ENCODE peak calls at places on chromosomes 3 and 15, in four cellular contexts. One of them, this sample, is unnamed.

GRCh38 chr15:28892789-28893610 is 7.2 kb downstream of the APBA2 start:
- DNase-seq in H1: no peak
- DNase-seq in GM12878: no peak
- DNase-seq in K562: no peak
- DNase-seq in this sample: no peak

GRCh38 chr3:120022729-120023128 is 71.5 kb downstream of the GSK3B start:
- DNase-seq in K562: peak
- DNase-seq in H1: no peak
- DNase-seq in GM12878: no peak
- DNase-seq in this sample: no peak

GRCh38 chr15:76932090-76932966 is 779 bp downstream of the RCN2 start:
- DNase-seq in H1: no peak
- DNase-seq in K562: peak
- DNase-seq in GM12878: no peak
- DNase-seq in this sample: no peak

GRCh38 chr3:194134231-194134756 is 1.7 kb upstream of the HES1 start:
- DNase-seq in H1: peak
- DNase-seq in K562: peak
- DNase-seq in GM12878: no peak
- DNase-seq in this sample: no peak

GRCh38 chr15:62874933-62875625 is 167.5 kb upstream of the TPM1 start:
- DNase-seq in K562: no peak
- DNase-seq in H1: peak
- DNase-seq in GM12878: no peak
- DNase-seq in this sample: no peak

GRCh38 chr15:95175914-95176658 is 944.7 kb downstream of the MCTP2 start:
- DNase-seq in H1: no peak
- DNase-seq in GM12878: no peak
- DNase-seq in K562: peak
- DNase-seq in this sample: no peak

GRCh38 chr3:102225407-102226132 is 209.2 kb upstream of the ZPLD1 start:
- DNase-seq in K562: peak
- DNase-seq in H1: no peak
- DNase-seq in GM12878: peak
- DNase-seq in this sample: peak

GRCh38 chr15:77821188-77821958 is 188.7 kb upstream of the LINGO1 start:
- DNase-seq in GM12878: no peak
- DNase-seq in K562: peak
- DNase-seq in H1: peak
- DNase-seq in this sample: peak

GRCh38 chr15:38050529-38050928 is 116.1 kb downstream of the TMCO5A start:
- DNase-seq in K562: no peak
- DNase-seq in GM12878: no peak
- DNase-seq in H1: no peak
- DNase-seq in this sample: no peak

GRCh38 chr3:15805756-15806266 is 8.0 kb upstream of the ANKRD28 start:
- DNase-seq in GM12878: peak
- DNase-seq in K562: peak
- DNase-seq in H1: no peak
- DNase-seq in this sample: no peak

GRCh38 chr3:19931767-19932188 is 2.2 kb downstream of the EFHB start:
- DNase-seq in GM12878: no peak
- DNase-seq in K562: peak
- DNase-seq in H1: no peak
- DNase-seq in this sample: no peak

GRCh38 chr15:71008250-71008870 is 106.9 kb upstream of the THSD4 start:
- DNase-seq in H1: no peak
- DNase-seq in K562: no peak
- DNase-seq in GM12878: no peak
- DNase-seq in this sample: no peak
- TF ChIP-seq JUND in H1: no peak
- TF ChIP-seq JUND in K562: no peak
- TF ChIP-seq JUND in GM12878: no peak
- TF ChIP-seq JUND in this sample: no peak

GRCh38 chr3:110456001-110456400 is 615.6 kb upstream of the NECTIN3 start:
- DNase-seq in GM12878: no peak
- DNase-seq in H1: no peak
- DNase-seq in K562: no peak
- DNase-seq in this sample: no peak
- TF ChIP-seq EGR1 in GM12878: no peak
- TF ChIP-seq EGR1 in H1: no peak
- TF ChIP-seq EGR1 in K562: no peak
- TF ChIP-seq EGR1 in this sample: no peak

GRCh38 chr3:138834359-138835176 is at the start of gene PIK3CB:
- DNase-seq in K562: peak
- DNase-seq in GM12878: no peak
- DNase-seq in H1: peak
- DNase-seq in this sample: peak
- TF ChIP-seq JUND in K562: peak
- TF ChIP-seq JUND in GM12878: no peak
- TF ChIP-seq JUND in H1: no peak
- TF ChIP-seq JUND in this sample: no peak

GRCh38 chr15:74620636-74621545 is 5.3 kb downstream of the CLK3 start:
- DNase-seq in H1: peak
- DNase-seq in K562: peak
- DNase-seq in GM12878: no peak
- DNase-seq in this sample: peak
- TF ChIP-seq EGR1 in H1: no peak
- TF ChIP-seq EGR1 in K562: no peak
- TF ChIP-seq EGR1 in GM12878: no peak
- TF ChIP-seq EGR1 in this sample: no peak

DNA sequence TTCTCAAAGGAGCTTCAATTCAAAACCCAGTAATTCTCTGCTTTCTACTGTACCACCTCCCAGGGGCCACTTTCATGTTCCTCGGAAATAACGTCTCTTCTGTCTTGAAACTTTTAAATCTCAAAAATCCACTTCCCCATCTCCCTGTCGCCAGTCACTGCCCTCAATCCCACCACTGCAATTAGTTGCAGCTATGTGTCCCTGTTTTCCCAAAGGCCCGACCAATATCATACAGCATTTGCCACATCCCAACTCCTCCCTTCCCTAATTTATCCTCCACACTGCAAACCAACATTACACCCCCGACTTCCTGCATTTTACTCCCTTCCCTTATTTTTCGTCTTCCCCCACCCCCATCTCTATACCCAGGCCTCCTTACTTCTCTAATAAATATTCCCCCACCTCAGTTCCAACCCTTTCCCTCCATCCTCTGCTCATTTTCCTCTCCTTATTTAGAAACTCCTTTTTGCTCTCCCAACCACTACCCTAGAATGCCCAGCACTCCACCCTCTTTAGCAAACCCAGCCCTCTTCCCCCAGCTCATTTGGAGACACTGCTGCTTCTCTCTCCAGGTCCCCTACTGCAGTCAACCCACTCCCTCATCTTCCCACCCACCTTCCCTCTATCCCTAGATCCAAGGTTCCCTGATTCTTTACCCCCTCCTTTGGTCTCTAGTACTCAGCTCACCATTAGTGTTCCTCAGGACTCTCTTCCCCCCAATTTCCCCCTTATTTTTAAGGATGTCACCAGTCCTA is 1.1 kb downstream of the NPTN start:
- DNase-seq in K562: peak
- DNase-seq in H1: no peak
- DNase-seq in GM12878: no peak
- DNase-seq in this sample: no peak
- TF ChIP-seq JUND in K562: no peak
- TF ChIP-seq JUND in H1: no peak
- TF ChIP-seq JUND in GM12878: no peak
- TF ChIP-seq JUND in this sample: no peak

GRCh38 chr15:58332676-58333400 is 99.0 kb upstream of the LIPC start:
- DNase-seq in H1: no peak
- DNase-seq in K562: peak
- DNase-seq in GM12878: no peak
- DNase-seq in this sample: no peak

GRCh38 chr15:58330468-58330793 is 101.4 kb upstream of the LIPC start:
- DNase-seq in H1: no peak
- DNase-seq in GM12878: no peak
- DNase-seq in K562: no peak
- DNase-seq in this sample: no peak

GRCh38 chr15:58331562-58331902 is 100.3 kb upstream of the LIPC start:
- DNase-seq in K562: no peak
- DNase-seq in GM12878: no peak
- DNase-seq in H1: no peak
- DNase-seq in this sample: no peak

GRCh38 chr15:58330836-58331561 is 100.8 kb upstream of the LIPC start:
- DNase-seq in H1: no peak
- DNase-seq in GM12878: no peak
- DNase-seq in K562: peak
- DNase-seq in this sample: no peak

GRCh38 chr15:58331903-58332675 is 99.7 kb upstream of the LIPC start:
- DNase-seq in H1: no peak
- DNase-seq in K562: peak
- DNase-seq in GM12878: peak
- DNase-seq in this sample: peak
- TF ChIP-seq EGR1 in H1: no peak
- TF ChIP-seq EGR1 in K562: peak
- TF ChIP-seq EGR1 in GM12878: no peak
- TF ChIP-seq EGR1 in this sample: no peak

GRCh38 chr3:177464392-177465225 is 267.3 kb upstream of the TBL1XR1 start:
- DNase-seq in H1: no peak
- DNase-seq in K562: no peak
- DNase-seq in GM12878: no peak
- DNase-seq in this sample: no peak
- TF ChIP-seq JUND in H1: no peak
- TF ChIP-seq JUND in K562: no peak
- TF ChIP-seq JUND in GM12878: no peak
- TF ChIP-seq JUND in this sample: no peak

GRCh38 chr15:92079047-92079446 is 225.5 kb downstream of the SLCO3A1 start:
- DNase-seq in H1: peak
- DNase-seq in K562: peak
- DNase-seq in GM12878: no peak
- DNase-seq in this sample: peak
- TF ChIP-seq EGR1 in H1: no peak
- TF ChIP-seq EGR1 in K562: no peak
- TF ChIP-seq EGR1 in GM12878: no peak
- TF ChIP-seq EGR1 in this sample: no peak

GRCh38 chr3:14602006-14602803 is 49.4 kb upstream of the CCDC174 start:
- DNase-seq in H1: peak
- DNase-seq in GM12878: no peak
- DNase-seq in K562: peak
- DNase-seq in this sample: no peak
- TF ChIP-seq JUND in H1: no peak
- TF ChIP-seq JUND in GM12878: no peak
- TF ChIP-seq JUND in K562: no peak
- TF ChIP-seq JUND in this sample: no peak